ENCODE peak calls at places on chromosomes 2 and 18, in eight cellular contexts. K is H1, Y is right lobe of liver, W is A549, A is vagina, X is uterus, M is transverse colon, I is ovary. C is an unnamed sample. For H3K4me1, the result is how much of the 10 kb centered on the place peaks cover.

GRCh38 chr2:241834853-241835210 is 23.9 kb downstream of the PDCD1 start:
- DNase-seq in K (no peak), Y (no peak), W (no peak), A (no peak), X (no peak), M (no peak), I (no peak), C (no peak)

GRCh38 chr2:177392373-177393246 is at the start of gene AGPS:
- DNase-seq in K (peak), Y (peak), W (peak), A (no peak), X (peak), M (peak), I (peak), C (peak)

GRCh38 chr2:239852272-239852671 is 172.9 kb downstream of the NDUFA10 start:
- DNase-seq in K (no peak), Y (no peak), W (no peak), A (peak), X (no peak), M (no peak), I (no peak), C (no peak)

GRCh38 chr2:86480105-86480504 is 38.9 kb downstream of the KDM3A start:
- DNase-seq in K (no peak), Y (no peak), W (no peak), A (no peak), X (no peak), M (no peak), I (peak), C (peak)

GRCh38 chr2:21820271-21820670 is 696.5 kb downstream of the TDRD15 start:
- DNase-seq in K (no peak), Y (no peak), W (no peak), A (no peak), X (no peak), M (no peak), I (no peak), C (no peak)

GRCh38 chr2:181466661-181467576 is 9.7 kb downstream of the ITGA4 start:
- DNase-seq in K (peak), Y (peak), W (peak), A (no peak), X (peak), M (peak), I (peak), C (peak)

GRCh38 chr2:135190799-135191198 is 138.7 kb downstream of the RAB3GAP1 start:
- DNase-seq in K (no peak), Y (no peak), W (no peak), A (no peak), X (no peak), M (no peak), I (no peak), C (no peak)

GRCh38 chr2:132547089-132547687 is 122.8 kb downstream of the LYPD1 start:
- DNase-seq in K (peak), Y (no peak), W (peak), A (no peak), X (no peak), M (peak), I (peak), C (peak)

GRCh38 chr2:212994976-212995375 is 156.4 kb downstream of the IKZF2 start:
- DNase-seq in K (no peak), Y (no peak), W (no peak), A (no peak), X (no peak), M (no peak), I (no peak), C (no peak)

GRCh38 chr2:128780434-128781080 is 461.9 kb upstream of the HS6ST1 start:
- DNase-seq in K (peak), Y (no peak), W (no peak), A (peak), X (no peak), M (no peak), I (no peak), C (no peak)

GRCh38 chr18:23365602-23366001 is 87.5 kb upstream of the RIOK3 start:
- DNase-seq in K (no peak), Y (no peak), W (no peak), A (no peak), X (no peak), M (no peak), I (no peak), C (no peak)

GRCh38 chr2:158191076-158191566 is 89.4 kb downstream of the UPP2 start:
- DNase-seq in K (no peak), Y (no peak), W (no peak), A (no peak), X (no peak), M (no peak), I (no peak), C (no peak)

GRCh38 chr2:188773075-188773474 is 201.1 kb upstream of the COL3A1 start:
- DNase-seq in K (no peak), Y (no peak), W (no peak), A (no peak), X (no peak), M (no peak), I (no peak), C (no peak)

GRCh38 chr18:6370410-6370809 is 44.3 kb downstream of the L3MBTL4 start:
- DNase-seq in K (no peak), Y (no peak), W (no peak), A (no peak), X (no peak), M (no peak), I (no peak), C (no peak)

GRCh38 chr18:9365406-9365805 is 30.8 kb downstream of the TWSG1 start:
- DNase-seq in K (no peak), Y (no peak), W (no peak), A (no peak), X (no peak), M (no peak), I (no peak), C (no peak)

GRCh38 chr18:9362869-9363268 is 28.3 kb downstream of the TWSG1 start:
- DNase-seq in K (no peak), Y (no peak), W (peak), A (no peak), X (no peak), M (no peak), I (no peak), C (no peak)

GRCh38 chr18:9366126-9366714 is 31.6 kb downstream of the TWSG1 start:
- DNase-seq in K (peak), Y (no peak), W (peak), A (no peak), X (no peak), M (peak), I (no peak), C (peak)

GRCh38 chr18:9361191-9361590 is 26.6 kb downstream of the TWSG1 start:
- DNase-seq in K (no peak), Y (no peak), W (no peak), A (no peak), X (no peak), M (no peak), I (no peak), C (no peak)

DNA sequence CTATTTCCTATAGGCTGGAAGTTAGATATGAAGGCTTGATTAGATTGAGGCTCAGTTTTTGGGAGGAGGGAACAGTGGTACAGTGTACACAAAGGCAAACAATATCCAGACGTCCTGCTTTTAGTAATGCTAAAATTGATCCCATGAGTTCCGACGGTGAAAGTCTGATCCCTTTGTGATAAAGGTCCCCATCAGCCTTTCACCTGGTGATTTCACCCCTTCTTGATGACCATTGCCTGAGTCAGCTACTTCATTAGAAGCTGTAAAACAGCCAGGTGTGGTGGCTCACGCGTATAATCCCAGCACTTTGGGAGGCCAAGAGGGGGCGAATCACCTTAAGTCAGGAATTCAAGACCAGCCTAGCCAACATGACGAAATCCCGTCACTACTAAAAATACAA is 29.7 kb downstream of the TWSG1 start:
- DNase-seq in K (no peak), Y (no peak), W (no peak), A (no peak), X (no peak), M (no peak), I (no peak), C (no peak)
- H3K4me1 ChIP-seq in K (under half), Y (under half), W (under half), A (under half), X (under half), M (under half), I (under half), C (under half)

GRCh38 chr18:9096013-9096383 is 6.5 kb upstream of the NDUFV2 start:
- DNase-seq in K (no peak), Y (no peak), W (no peak), A (no peak), X (no peak), M (no peak), I (no peak), C (no peak)

GRCh38 chr18:9097349-9097748 is 5.2 kb upstream of the NDUFV2 start:
- DNase-seq in K (no peak), Y (no peak), W (no peak), A (no peak), X (no peak), M (no peak), I (no peak), C (no peak)

GRCh38 chr18:9096698-9097097 is 5.8 kb upstream of the NDUFV2 start:
- DNase-seq in K (no peak), Y (no peak), W (no peak), A (no peak), X (no peak), M (no peak), I (no peak), C (no peak)

GRCh38 chr18:9094307-9095226 is 7.9 kb upstream of the NDUFV2 start:
- DNase-seq in K (no peak), Y (no peak), W (peak), A (no peak), X (no peak), M (no peak), I (no peak), C (no peak)

GRCh38 chr18:9095297-9096012 is 7.0 kb upstream of the NDUFV2 start:
- DNase-seq in K (no peak), Y (no peak), W (peak), A (no peak), X (no peak), M (peak), I (no peak), C (no peak)
- TF ChIP-seq POLR2A in K (no peak), Y (no peak), W (no peak), A (no peak), X (no peak), M (no peak), I (no peak), C (no peak)

DNA sequence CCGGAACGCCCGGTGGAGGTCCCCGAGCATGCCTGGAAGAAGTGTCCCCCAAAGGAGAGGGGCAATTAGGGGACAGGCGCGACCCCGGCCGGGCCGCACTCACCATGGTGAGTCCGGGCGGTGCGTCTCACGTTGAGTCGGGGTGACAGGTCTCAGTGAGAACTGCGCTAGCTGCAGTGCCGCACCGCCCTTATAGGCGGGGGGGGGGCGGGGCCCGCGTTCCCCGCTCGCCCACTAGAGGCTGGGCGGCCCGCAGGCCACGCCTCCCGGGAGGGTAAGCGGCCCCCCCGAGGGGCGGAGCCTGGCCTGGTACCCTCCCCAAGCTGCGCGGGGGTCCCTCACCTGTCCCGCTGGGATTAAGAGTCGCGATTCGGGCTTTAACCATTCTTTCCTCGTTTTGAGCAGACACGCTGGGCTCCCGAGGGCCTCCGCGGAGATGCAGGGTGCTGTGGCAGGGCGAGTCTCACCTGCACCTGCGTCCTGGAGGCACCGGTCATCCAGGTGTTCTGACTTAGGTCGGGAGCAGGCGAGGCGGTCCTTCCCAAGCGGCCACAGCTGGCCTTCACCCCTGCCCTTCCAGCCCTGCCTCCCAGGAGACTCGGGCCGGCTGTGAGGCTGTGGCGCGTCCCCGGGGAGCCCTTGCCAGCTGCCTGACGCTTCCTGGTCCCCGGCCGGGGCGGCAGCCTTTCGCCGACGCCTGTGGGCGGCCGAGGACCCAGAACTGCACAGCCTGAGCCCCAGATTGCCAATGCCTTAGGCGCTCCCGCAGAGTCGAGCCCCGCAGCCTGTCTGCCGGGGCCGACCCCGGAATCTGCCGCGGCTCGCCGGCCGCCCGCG is at the start of gene TUBA4A:
- DNase-seq in K (peak), Y (peak), W (peak), A (no peak), X (peak), M (peak), I (peak), C (peak)
- TF ChIP-seq CTCF in K (no peak), Y (no peak), W (no peak), A (peak), X (peak), M (no peak), I (peak), C (peak)

GRCh38 chr2:149339324-149339723 is 8.9 kb downstream of the LYPD6 start:
- DNase-seq in K (no peak), Y (no peak), W (no peak), A (no peak), X (no peak), M (no peak), I (no peak), C (no peak)

GRCh38 chr2:149346272-149346671 is 15.9 kb downstream of the LYPD6 start:
- DNase-seq in K (no peak), Y (no peak), W (no peak), A (no peak), X (no peak), M (no peak), I (no peak), C (no peak)

GRCh38 chr2:149344105-149344504 is 13.7 kb downstream of the LYPD6 start:
- DNase-seq in K (no peak), Y (no peak), W (no peak), A (no peak), X (no peak), M (no peak), I (no peak), C (no peak)

GRCh38 chr2:149348291-149348690 is 17.9 kb downstream of the LYPD6 start:
- DNase-seq in K (no peak), Y (no peak), W (no peak), A (no peak), X (no peak), M (no peak), I (no peak), C (no peak)

GRCh38 chr2:149342509-149342908 is 12.1 kb downstream of the LYPD6 start:
- DNase-seq in K (no peak), Y (no peak), W (no peak), A (no peak), X (no peak), M (no peak), I (no peak), C (no peak)
- H3K4me1 ChIP-seq in K (under half), Y (under half), W (under half), A (under half), X (under half), M (under half), I (under half), C (under half)

DNA sequence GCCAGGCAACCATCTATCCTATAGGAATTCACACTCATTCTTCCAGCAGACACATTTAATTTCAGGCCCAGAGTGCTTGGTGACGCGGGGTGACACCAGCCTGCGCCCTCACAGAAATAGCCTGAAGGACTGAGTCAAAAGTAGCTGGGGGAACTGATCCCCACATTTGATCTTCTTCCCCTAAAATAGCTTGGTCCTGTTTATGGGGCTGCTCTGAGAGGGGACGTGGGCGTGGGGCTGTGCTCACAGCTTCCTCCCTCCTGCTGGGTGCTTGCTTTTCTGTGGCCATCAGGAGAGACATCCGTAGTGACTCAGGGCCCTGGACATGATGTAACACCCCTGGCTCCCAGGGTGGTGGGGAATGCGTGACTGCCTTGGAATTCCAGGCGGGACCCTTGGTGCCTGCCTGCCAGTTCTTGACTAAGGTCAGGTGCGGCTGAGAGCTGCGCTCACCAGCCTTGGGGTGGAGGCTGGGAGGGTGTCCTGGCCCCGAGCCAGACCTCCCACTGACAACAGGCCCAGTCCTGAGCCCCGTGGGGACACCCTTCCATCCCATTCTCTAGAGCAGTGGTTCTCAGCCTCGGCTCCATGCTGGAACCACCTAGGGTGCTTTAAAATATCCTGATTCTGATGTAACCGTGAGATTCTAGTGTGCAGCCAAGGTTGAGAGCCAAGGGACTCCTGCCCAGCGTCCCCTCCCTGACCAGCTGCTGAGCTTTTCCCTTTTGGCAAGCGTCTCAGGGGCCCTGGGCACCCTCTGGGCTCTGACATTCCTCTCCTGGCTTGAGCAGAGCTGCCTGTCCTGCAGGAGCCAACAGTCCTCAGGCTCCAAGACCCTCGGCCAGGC is 47.4 kb upstream of the SMAD7 start:
- DNase-seq in K (no peak), Y (no peak), W (peak), A (no peak), X (peak), M (no peak), I (no peak), C (peak)
- TF ChIP-seq POLR2A in K (no peak), Y (no peak), W (no peak), A (no peak), X (no peak), M (no peak), I (no peak), C (no peak)

GRCh38 chr2:162072976-162073775 is 839 bp downstream of the DPP4 start:
- DNase-seq in K (peak), Y (peak), W (no peak), A (no peak), X (no peak), M (peak), I (peak), C (no peak)

GRCh38 chr2:162074579-162074922 is 536 bp upstream of the DPP4 start:
- DNase-seq in K (no peak), Y (no peak), W (no peak), A (no peak), X (no peak), M (no peak), I (no peak), C (no peak)

GRCh38 chr2:162074937-162075688 is 1.1 kb upstream of the DPP4 start:
- DNase-seq in K (no peak), Y (no peak), W (no peak), A (no peak), X (no peak), M (no peak), I (no peak), C (no peak)

GRCh38 chr2:162075689-162076132 is 1.7 kb upstream of the DPP4 start:
- DNase-seq in K (no peak), Y (no peak), W (no peak), A (no peak), X (no peak), M (no peak), I (no peak), C (no peak)

DNA sequence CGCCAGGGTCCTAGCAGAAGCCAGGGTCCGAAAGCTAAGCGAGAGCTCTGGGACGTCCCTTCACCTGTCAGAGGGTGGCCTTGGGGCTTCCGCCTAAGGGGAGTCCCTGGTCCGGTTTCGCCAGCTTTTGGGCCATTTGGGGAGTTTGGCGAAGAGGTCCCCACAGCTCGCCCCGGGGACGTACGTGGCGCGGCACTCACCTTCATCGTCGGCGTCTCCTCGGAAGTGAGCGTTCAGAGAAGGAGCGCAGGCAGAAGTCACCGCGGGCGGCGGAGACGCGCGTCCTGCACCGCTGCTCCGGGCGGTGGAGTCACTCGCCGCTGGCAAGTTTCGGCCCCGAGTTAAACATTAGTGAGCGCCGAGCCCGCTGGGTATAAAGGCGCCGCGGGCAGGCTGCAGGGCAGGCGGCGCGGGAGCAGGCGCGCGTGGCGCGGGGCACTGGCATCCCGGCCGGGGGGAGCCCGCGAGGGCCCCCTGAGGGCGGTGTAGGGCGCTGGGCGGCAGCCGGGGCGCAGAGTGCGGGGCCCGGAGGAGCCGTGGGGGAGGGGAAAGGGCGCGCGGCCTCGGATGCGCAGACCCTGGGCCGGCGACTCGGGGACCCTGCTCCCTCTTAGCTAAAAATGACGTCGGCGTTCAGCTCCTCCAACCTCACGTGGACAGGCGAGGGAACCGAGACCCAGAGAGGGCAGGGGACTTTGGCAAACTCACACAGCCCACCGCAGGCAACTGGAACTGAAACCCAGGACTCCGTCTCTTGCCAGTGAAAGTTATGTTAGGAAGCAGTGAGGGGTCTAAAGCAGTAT is at the start of gene DPP4:
- DNase-seq in K (peak), Y (peak), W (peak), A (no peak), X (no peak), M (peak), I (peak), C (peak)
- TF ChIP-seq CTCF in K (peak), Y (no peak), W (no peak), A (no peak), X (no peak), M (no peak), I (no peak), C (no peak)

GRCh38 chr2:109526442-109526970 is 87.3 kb downstream of the SEPTIN10 start:
- DNase-seq in K (no peak), Y (no peak), W (no peak), A (no peak), X (peak), M (no peak), I (no peak), C (no peak)
- H3K4me1 ChIP-seq in K (under half), Y (under half), W (under half), A (under half), X (under half), M (under half), I (under half), C (under half)

DNA sequence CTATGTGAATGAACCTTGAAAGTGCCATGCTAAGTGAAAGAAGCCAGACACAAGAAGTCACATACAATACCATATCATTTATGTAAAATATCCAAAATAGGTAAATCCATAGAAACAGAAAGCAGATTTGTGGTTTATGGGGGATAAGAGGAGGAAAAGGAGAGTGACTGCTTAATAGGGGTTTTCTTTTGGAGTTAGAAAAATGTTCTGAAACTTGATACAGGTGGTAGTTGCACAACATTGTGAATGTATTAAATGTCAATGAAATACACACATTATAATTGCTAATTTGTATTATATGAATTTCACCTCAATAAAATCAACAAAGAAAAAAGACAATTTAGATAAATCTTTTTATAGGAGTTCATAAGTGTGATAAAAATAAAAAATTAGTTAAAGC is 37.1 kb downstream of the MEMO1 start:
- DNase-seq in K (no peak), Y (no peak), W (no peak), A (no peak), X (no peak), M (no peak), I (no peak), C (no peak)
- TF ChIP-seq POLR2A in K (no peak), Y (no peak), W (no peak), A (no peak), X (no peak), M (no peak), I (no peak), C (no peak)